ENCODE peak calls at places on chromosomes 2 and 18, in eight cellular contexts. I is CD8-positive, alpha-beta T cell; N is EH; Z is adipocyte; X is BJ; Y is NCI-H2107; O is naive B cell; R is sciatic nerve. P is an unnamed sample.

GRCh38 chr2:160859086-160859485 is 301.1 kb upstream of the TANK start:
- DNase-seq in I (no peak), N (no peak), Z (no peak), X (no peak), Y (no peak), O (no peak), R (no peak), P (no peak)

GRCh38 chr2:26018184-26018716 is 15.6 kb upstream of the RAB10 start:
- DNase-seq in I (no peak), N (peak; percentile 85), Z (peak; percentile 82), X (peak; percentile 36), Y (no peak), O (no peak), R (peak; percentile 72), P (peak; percentile 91)

GRCh38 chr2:182103531-182103930 is 117.9 kb downstream of the PPP1R1C start:
- DNase-seq in I (no peak), N (peak; percentile 10), Z (peak; percentile 38), X (no peak), Y (no peak), O (no peak), R (no peak), P (no peak)

GRCh38 chr18:48364146-48364545 is 45.0 kb downstream of the ZBTB7C start:
- DNase-seq in I (no peak), N (no peak), Z (no peak), X (no peak), Y (no peak), O (no peak), R (no peak), P (no peak)

GRCh38 chr18:13220326-13220991 is 1.9 kb downstream of the LDLRAD4 start:
- DNase-seq in I (no peak), N (no peak), Z (no peak), X (no peak), Y (no peak), O (no peak), R (no peak), P (no peak)

GRCh38 chr2:20415511-20415918 is 31.4 kb upstream of the RHOB start:
- DNase-seq in I (no peak), N (peak; percentile 36), Z (no peak), X (no peak), Y (no peak), O (no peak), R (peak; percentile 32), P (peak; percentile 33)

GRCh38 chr2:201572822-201573493 is 70.3 kb downstream of the TMEM237 start:
- DNase-seq in I (no peak), N (no peak), Z (no peak), X (no peak), Y (no peak), O (peak; percentile 54), R (no peak), P (no peak)

GRCh38 chr2:10720983-10721343 is 467 bp upstream of the ATP6V1C2 start:
- DNase-seq in I (no peak), N (no peak), Z (no peak), X (no peak), Y (no peak), O (peak; percentile 43), R (no peak), P (no peak)

GRCh38 chr2:21039080-21039556 is 4.8 kb downstream of the APOB start:
- DNase-seq in I (no peak), N (no peak), Z (no peak), X (no peak), Y (no peak), O (no peak), R (no peak), P (no peak)

GRCh38 chr18:24584205-24584604 is 123.8 kb downstream of the HRH4 start:
- DNase-seq in I (no peak), N (no peak), Z (no peak), X (no peak), Y (no peak), O (no peak), R (no peak), P (no peak)